ENCODE peak calls at places on chromosomes 1 and 21, in five cellular contexts. I is cardiac muscle cell, O is tibial artery, J is left ventricle myocardium inferior, E is ovary. N is an unnamed sample.

GRCh38 chr1:154418062-154418897 is 13.1 kb downstream of the IL6R start:
- DNase-seq in I (no peak), O (peak; percentile 51), J (no peak), E (peak; percentile 62), N (peak; percentile 79)

GRCh38 chr1:161139765-161140164 is 7.3 kb upstream of the DEDD start:
- DNase-seq in I (peak; percentile 67), O (no peak), J (no peak), E (no peak), N (no peak)

GRCh38 chr1:51926171-51926812 is 47.8 kb upstream of the NRDC start:
- DNase-seq in I (no peak), O (no peak), J (no peak), E (no peak), N (no peak)

GRCh38 chr1:194225781-194226180 is 1039.4 kb upstream of the B3GALT2 start:
- DNase-seq in I (no peak), O (no peak), J (no peak), E (no peak), N (no peak)

GRCh38 chr1:226100436-226101347 is 38.2 kb downstream of the H3-3A start:
- DNase-seq in I (no peak), O (no peak), J (peak; percentile 32), E (no peak), N (no peak)

GRCh38 chr1:50620680-50621329 is 197.6 kb upstream of the DMRTA2 start:
- DNase-seq in I (peak; percentile 5), O (no peak), J (no peak), E (no peak), N (no peak)

GRCh38 chr1:194342484-194343262 is 1156.3 kb upstream of the B3GALT2 start:
- DNase-seq in I (no peak), O (no peak), J (no peak), E (no peak), N (no peak)

GRCh38 chr1:228735871-228736586 is 750 bp downstream of the RHOU start:
- DNase-seq in I (peak; percentile 47), O (peak; percentile 47), J (peak; percentile 37), E (peak; percentile 67), N (no peak)

GRCh38 chr1:214688891-214689290 is 85.9 kb downstream of the CENPF start:
- DNase-seq in I (no peak), O (no peak), J (no peak), E (no peak), N (no peak)

GRCh38 chr1:87600070-87600469 is 271.4 kb downstream of the LMO4 start:
- DNase-seq in I (no peak), O (no peak), J (no peak), E (no peak), N (no peak)

GRCh38 chr1:161382214-161383019 is 14.7 kb upstream of the CFAP126 start:
- DNase-seq in I (peak; percentile 65), O (no peak), J (no peak), E (peak; percentile 45), N (peak; percentile 81)

GRCh38 chr1:177914603-177915002 is 55.3 kb downstream of the SEC16B start:
- DNase-seq in I (no peak), O (no peak), J (no peak), E (no peak), N (no peak)

GRCh38 chr1:20702416-20702815 is 15.4 kb downstream of the KIF17 start:
- DNase-seq in I (no peak), O (no peak), J (no peak), E (no peak), N (no peak)

GRCh38 chr1:98919652-98920051 is 85.0 kb downstream of the PLPPR5 start:
- DNase-seq in I (no peak), O (no peak), J (no peak), E (no peak), N (no peak)

GRCh38 chr1:19852036-19852435 is 30.2 kb upstream of the OTUD3 start:
- DNase-seq in I (no peak), O (no peak), J (no peak), E (no peak), N (no peak)

GRCh38 chr1:75133754-75134655 is at the start of gene LHX8:
- DNase-seq in I (peak; percentile 56), O (no peak), J (no peak), E (no peak), N (no peak)

GRCh38 chr1:32881871-32882850 is 4.1 kb upstream of the HPCA start:
- DNase-seq in I (no peak), O (no peak), J (peak; percentile 69), E (no peak), N (no peak)

DNA sequence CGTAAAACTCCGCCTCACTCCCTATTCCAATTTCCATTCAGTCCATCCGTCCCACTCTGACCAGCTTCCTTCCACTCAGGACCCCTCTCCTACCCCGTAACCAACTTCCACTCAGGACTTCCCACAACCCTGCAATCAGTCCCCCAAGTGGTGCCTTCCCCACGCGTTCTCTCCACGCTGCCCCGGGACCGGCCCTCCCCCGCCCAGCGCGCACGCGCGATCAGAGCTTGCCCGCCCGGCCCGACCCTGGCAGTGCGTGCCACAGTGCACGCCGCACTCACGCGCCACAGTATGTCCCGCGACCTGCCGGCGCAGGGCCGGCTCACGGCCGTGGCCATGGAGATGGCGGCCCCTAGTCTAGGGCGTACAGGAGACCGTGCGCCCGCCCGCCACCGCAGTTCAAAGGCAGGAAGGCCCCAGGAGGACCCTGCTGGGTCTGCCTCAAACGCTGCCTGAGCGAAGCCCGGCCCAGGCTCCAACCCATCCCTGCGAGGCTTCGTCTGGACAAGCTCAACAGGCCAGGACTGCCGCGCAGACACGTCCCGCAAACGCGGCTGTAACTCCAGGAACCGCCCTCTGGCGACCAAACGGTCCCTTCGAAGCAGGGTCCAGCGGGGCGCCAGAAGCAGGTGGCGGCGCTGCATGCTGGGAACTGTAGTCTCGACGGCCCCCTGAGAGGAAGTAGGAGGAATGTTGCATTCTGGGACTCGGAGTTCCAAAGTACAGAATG is at the start of gene NDC1:
- DNase-seq in I (peak; percentile 95), O (peak; percentile 88), J (peak; percentile 90), E (peak; percentile 87), N (peak; percentile 63)
- TF ChIP-seq CTCF in I (peak; percentile 10), O (no peak), J (peak; percentile 29), E (no peak), N (no peak)

GRCh38 chr1:197675475-197676324 is 99.6 kb downstream of the DENND1B start:
- DNase-seq in I (no peak), O (peak; percentile 49), J (no peak), E (peak; percentile 44), N (no peak)
- H3K27me3 ChIP-seq in I (no peaks in the 10 kb centered on the region), O (no peaks in the 10 kb centered on the region), J (no peaks in the 10 kb centered on the region), E (no peaks in the 10 kb centered on the region), N (no peaks in the 10 kb centered on the region)

GRCh38 chr1:22728751-22729399 is 18.2 kb downstream of the EPHB2 start:
- DNase-seq in I (no peak), O (no peak), J (no peak), E (no peak), N (no peak)
- TF ChIP-seq CTCF in I (no peak), O (no peak), J (no peak), E (no peak), N (no peak)

DNA sequence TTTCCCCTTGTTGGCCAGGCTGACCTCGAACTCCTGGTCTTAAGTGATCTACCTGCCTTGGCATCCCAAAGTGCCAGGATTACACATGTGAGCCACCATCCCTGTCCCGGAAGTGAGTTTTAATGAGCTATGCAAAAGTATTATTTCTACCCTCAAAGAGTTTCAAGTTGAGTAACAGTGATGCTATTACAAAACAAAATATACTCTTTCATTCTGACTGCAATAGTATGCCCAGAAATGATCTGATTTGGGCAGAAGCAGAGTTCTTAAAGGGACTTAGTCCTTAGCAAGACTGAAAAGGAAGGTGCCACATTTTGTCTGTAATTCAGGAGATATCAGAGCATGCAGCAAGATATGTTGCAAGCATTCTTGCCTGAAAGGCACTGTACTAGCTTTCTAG is 375.4 kb downstream of the NUF2 start:
- DNase-seq in I (no peak), O (no peak), J (no peak), E (no peak), N (no peak)
- H3K27me3 ChIP-seq in I (no peaks in the 10 kb centered on the region), O (no peaks in the 10 kb centered on the region), J (no peaks in the 10 kb centered on the region), E (no peaks in the 10 kb centered on the region), N (no peaks in the 10 kb centered on the region)

GRCh38 chr1:9400425-9401079 is 107.9 kb downstream of the SPSB1 start:
- DNase-seq in I (no peak), O (no peak), J (no peak), E (no peak), N (no peak)
- TF ChIP-seq CTCF in I (peak; percentile 7), O (no peak), J (no peak), E (no peak), N (no peak)

GRCh38 chr21:35982717-35983116 is 77.6 kb downstream of the SETD4 start:
- DNase-seq in I (no peak), O (no peak), J (no peak), E (no peak), N (no peak)

GRCh38 chr21:35976929-35977328 is 83.4 kb downstream of the SETD4 start:
- DNase-seq in I (no peak), O (no peak), J (no peak), E (no peak), N (no peak)

GRCh38 chr21:35980821-35981220 is 79.5 kb downstream of the SETD4 start:
- DNase-seq in I (no peak), O (no peak), J (no peak), E (no peak), N (no peak)

GRCh38 chr21:35984654-35985366 is 75.5 kb downstream of the SETD4 start:
- DNase-seq in I (no peak), O (no peak), J (no peak), E (no peak), N (no peak)

DNA sequence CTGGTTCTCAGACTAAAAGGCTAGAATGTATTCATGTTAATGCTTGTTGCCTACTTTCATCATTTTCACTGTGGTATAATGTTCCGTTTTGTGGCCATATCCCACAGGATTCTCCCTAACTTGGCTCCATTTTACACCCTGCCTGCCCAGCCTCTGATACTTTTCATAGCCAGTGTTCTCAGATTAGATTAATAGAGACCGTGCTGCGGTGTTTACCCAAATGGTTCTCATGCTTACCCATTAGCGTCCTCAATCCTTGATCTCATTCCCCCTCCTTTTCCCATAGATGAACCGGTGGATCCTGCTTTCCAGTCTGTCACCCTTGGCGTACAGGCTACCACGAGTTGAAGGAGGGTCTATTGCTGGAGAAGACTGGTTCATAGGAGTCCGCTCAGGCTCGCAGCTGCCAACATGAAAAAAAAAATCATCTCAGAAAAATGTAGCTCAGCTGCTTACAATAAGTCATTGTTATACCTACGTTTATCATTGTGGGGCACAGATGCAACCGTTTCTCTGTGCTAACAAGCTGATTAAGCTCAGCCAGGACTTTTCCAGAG is 78.7 kb downstream of the SETD4 start:
- DNase-seq in I (no peak), O (no peak), J (no peak), E (no peak), N (no peak)
- H3K27me3 ChIP-seq in I (no peaks in the 10 kb centered on the region), O (no peaks in the 10 kb centered on the region), J (peaks cover 75% of the 10 kb centered on the region), E (no peaks in the 10 kb centered on the region), N (no peaks in the 10 kb centered on the region)

GRCh38 chr1:221637641-221638041 is 104.2 kb downstream of the DUSP10 start:
- DNase-seq in I (peak; percentile 5), O (no peak), J (peak; percentile 14), E (no peak), N (no peak)
- TF ChIP-seq CTCF in I (no peak), O (no peak), J (peak; percentile 41), E (no peak), N (no peak)

GRCh38 chr1:186559601-186560116 is 98.7 kb upstream of the PDC start:
- DNase-seq in I (peak; percentile 23), O (no peak), J (no peak), E (no peak), N (no peak)
- H3K27me3 ChIP-seq in I (no peaks in the 10 kb centered on the region), O (no peaks in the 10 kb centered on the region), J (no peaks in the 10 kb centered on the region), E (no peaks in the 10 kb centered on the region), N (no peaks in the 10 kb centered on the region)

N was measured in ascending aorta.